ENCODE peak calls at places on chromosome 22, in six cellular contexts. D, W, J, R, T and A are unnamed samples.

GRCh38 chr22:43039800-43040199 is 24.9 kb upstream of the PACSIN2 start:
- DNase-seq in D (no peak), W (no peak), J (no peak), R (no peak), T (no peak), A (no peak)

GRCh38 chr22:43853328-43853931 is 8.9 kb downstream of the SULT4A1 start:
- DNase-seq in D (no peak), W (no peak), J (no peak), R (no peak), T (no peak), A (no peak)

GRCh38 chr22:41966607-41967240 is 2.5 kb upstream of the SEPTIN3 start:
- DNase-seq in D (peak; percentile 30), W (peak; percentile 95), J (no peak), R (peak; percentile 27), T (peak; percentile 65), A (peak; percentile 71)

GRCh38 chr22:17241571-17242310 is 22.5 kb upstream of the ADA2 start:
- DNase-seq in D (no peak), W (no peak), J (no peak), R (no peak), T (no peak), A (no peak)

GRCh38 chr22:27748355-27749168 is 53.0 kb downstream of the MN1 start:
- DNase-seq in D (peak; percentile 42), W (peak; percentile 55), J (no peak), R (no peak), T (no peak), A (no peak)

GRCh38 chr22:49322231-49322630 is 505.4 kb downstream of the BRD1 start:
- DNase-seq in D (no peak), W (no peak), J (no peak), R (no peak), T (no peak), A (no peak)

GRCh38 chr22:28594784-28595324 is 84.8 kb downstream of the TTC28 start:
- DNase-seq in D (peak; percentile 29), W (peak; percentile 73), J (no peak), R (no peak), T (peak; percentile 61), A (peak; percentile 30)

GRCh38 chr22:44676441-44677298 is 25.3 kb upstream of the PRR5 start:
- DNase-seq in D (no peak), W (no peak), J (no peak), R (no peak), T (no peak), A (no peak)

GRCh38 chr22:30212363-30212995 is 34.1 kb downstream of the LIF start:
- DNase-seq in D (peak; percentile 80), W (peak; percentile 98), J (no peak), R (no peak), T (peak; percentile 46), A (no peak)

GRCh38 chr22:21800552-21801303 is 65.1 kb upstream of the YPEL1 start:
- DNase-seq in D (no peak), W (no peak), J (no peak), R (no peak), T (no peak), A (no peak)

GRCh38 chr22:42611076-42611475 is 3.6 kb downstream of the POLDIP3 start:
- DNase-seq in D (no peak), W (peak; percentile 31), J (no peak), R (no peak), T (no peak), A (no peak)